ENCODE peak calls at places on chromosomes 12 and 14, in four cellular contexts. J, E, S and M are unnamed samples.

GRCh38 chr14:74616507-74616906 is 4.5 kb upstream of the LTBP2 start:
- DNase-seq in E (no peak), S (no peak), J (peak; percentile 36), M (peak; percentile 79)

GRCh38 chr14:63186453-63186852 is 17.8 kb upstream of the RHOJ start:
- DNase-seq in S (no peak), E (no peak), J (no peak), M (no peak)

GRCh38 chr12:42960087-42960527 is 370.6 kb upstream of the PRICKLE1 start:
- DNase-seq in E (no peak), J (no peak), S (no peak), M (no peak)

GRCh38 chr12:49624919-49625577 is 1.7 kb downstream of the PRPF40B start:
- DNase-seq in E (no peak), S (no peak), J (no peak), M (no peak)

GRCh38 chr12:124916370-124917134 is 2.1 kb upstream of the UBC start:
- DNase-seq in S (peak; percentile 53), J (peak; percentile 95), E (peak; percentile 53), M (peak; percentile 42)

GRCh38 chr12:100445081-100445481 is 28.6 kb upstream of the NR1H4 start:
- DNase-seq in E (no peak), J (no peak), S (no peak), M (no peak)

GRCh38 chr12:93759512-93760081 is 82.4 kb downstream of the CRADD start:
- DNase-seq in E (no peak), S (no peak), J (no peak), M (no peak)

GRCh38 chr12:132322206-132323132 is 6.9 kb downstream of the GALNT9 start:
- DNase-seq in J (no peak), S (no peak), E (no peak), M (no peak)

GRCh38 chr12:32891956-32892355 is 4.6 kb downstream of the PKP2 start:
- DNase-seq in E (no peak), S (no peak), J (no peak), M (peak; percentile 52)

GRCh38 chr14:99363616-99364290 is 91.8 kb upstream of the BCL11B start:
- DNase-seq in J (no peak), S (no peak), E (no peak), M (no peak)

GRCh38 chr12:46260153-46260912 is 8.5 kb downstream of the SLC38A1 start:
- DNase-seq in J (no peak), S (no peak), E (no peak), M (no peak)

GRCh38 chr14:104245075-104245474 is 106.7 kb downstream of the KIF26A start:
- DNase-seq in S (no peak), J (no peak), E (no peak), M (no peak)

GRCh38 chr12:10283028-10283427 is 24.6 kb upstream of the KLRD1 start:
- DNase-seq in E (no peak), S (no peak), J (no peak), M (no peak)

GRCh38 chr12:15364221-15365170 is 42.2 kb downstream of the PTPRO start:
- DNase-seq in J (no peak), S (peak; percentile 14), E (no peak), M (no peak)

GRCh38 chr12:70260610-70261009 is 17.4 kb downstream of the CNOT2 start:
- DNase-seq in S (no peak), J (no peak), E (no peak), M (no peak)

GRCh38 chr14:75334191-75335051 is 55.8 kb downstream of the FOS start:
- DNase-seq in S (no peak), E (peak; percentile 70), J (no peak), M (no peak)

GRCh38 chr14:68593806-68594536 is 198.9 kb downstream of the ZFP36L1 start:
- DNase-seq in S (no peak), J (no peak), E (no peak), M (peak; percentile 80)

GRCh38 chr12:98058838-98059237 is 456.6 kb upstream of the TMPO start:
- DNase-seq in E (no peak), S (no peak), J (no peak), M (no peak)

GRCh38 chr12:12725086-12725955 is 8.2 kb downstream of the CDKN1B start:
- DNase-seq in S (peak; percentile 92), E (peak; percentile 97), J (peak; percentile 94), M (peak; percentile 87)

GRCh38 chr14:53152909-53153701 is at the start of gene DDHD1:
- DNase-seq in S (peak; percentile 72), E (peak; percentile 79), J (peak; percentile 45), M (peak; percentile 90)

GRCh38 chr12:27615331-27615891 is 80.8 kb upstream of the REP15 start:
- DNase-seq in S (no peak), J (no peak), E (no peak), M (peak; percentile 72)

GRCh38 chr12:130849561-130850417 is 10.7 kb upstream of the STX2 start:
- DNase-seq in J (no peak), E (no peak), S (no peak), M (no peak)

GRCh38 chr14:92846162-92846897 is 52.2 kb downstream of the GOLGA5 start:
- DNase-seq in E (no peak), S (no peak), J (no peak), M (peak; percentile 12)

GRCh38 chr14:99791476-99792283 is 1.5 kb upstream of the EML1 start:
- DNase-seq in E (no peak), J (no peak), S (no peak), M (no peak)

GRCh38 chr12:1843641-1844005 is 23.3 kb downstream of the LRTM2 start:
- DNase-seq in S (no peak), E (no peak), J (no peak), M (no peak)

GRCh38 chr12:12723681-12724420 is 6.7 kb downstream of the CDKN1B start:
- DNase-seq in S (peak; percentile 35), J (no peak), E (peak; percentile 28), M (no peak)

GRCh38 chr12:46660719-46661118 is 165.1 kb downstream of the SLC38A4 start:
- DNase-seq in E (no peak), S (no peak), J (peak; percentile 56), M (no peak)

GRCh38 chr12:127145929-127146789 is 1120.8 kb upstream of the TMEM132C start:
- DNase-seq in E (peak; percentile 71), S (peak; percentile 73), J (no peak), M (peak; percentile 5)

GRCh38 chr12:4421590-4422031 is 24.0 kb downstream of the FGF6 start:
- DNase-seq in J (peak; percentile 30), S (no peak), E (peak; percentile 39), M (peak; percentile 81)

GRCh38 chr14:70658899-70659298 is 17.2 kb downstream of the TTC9 start:
- DNase-seq in S (no peak), E (no peak), J (no peak), M (no peak)

GRCh38 chr12:89574736-89575208 is 48.9 kb upstream of the POC1B start:
- DNase-seq in S (no peak), E (no peak), J (no peak), M (no peak)

GRCh38 chr12:63038361-63039100 is 103.6 kb upstream of the PPM1H start:
- DNase-seq in S (no peak), E (no peak), J (no peak), M (no peak)

GRCh38 chr12:29807125-29807524 is 23.4 kb upstream of the TMTC1 start:
- DNase-seq in E (no peak), S (no peak), J (no peak), M (no peak)

GRCh38 chr14:33897878-33898535 is 52.9 kb downstream of the EGLN3 start:
- DNase-seq in E (no peak), J (no peak), S (no peak), M (no peak)

GRCh38 chr14:85454183-85454813 is 75.6 kb upstream of the FLRT2 start:
- DNase-seq in E (no peak), S (no peak), J (no peak), M (no peak)